ENCODE peak calls at places on chromosome 1, in five cellular contexts. Y, L, X, F and E are unnamed samples.

GRCh38 chr1:234656981-234657651 is 47.1 kb upstream of the IRF2BP2 start:
- DNase-seq in Y (peak), L (no peak), X (no peak), F (no peak), E (peak)

GRCh38 chr1:53572061-53572801 is 113.0 kb downstream of the DMRTB1 start:
- DNase-seq in Y (no peak), L (no peak), X (peak), F (peak), E (no peak)

GRCh38 chr1:246682231-246682895 is 41.8 kb upstream of the SCCPDH start:
- DNase-seq in Y (no peak), L (peak), X (no peak), F (no peak), E (no peak)

GRCh38 chr1:230158422-230159291 is 91.6 kb downstream of the GALNT2 start:
- DNase-seq in Y (no peak), L (no peak), X (peak), F (no peak), E (no peak)

GRCh38 chr1:166858726-166859419 is 17.2 kb downstream of the TADA1 start:
- DNase-seq in Y (no peak), L (no peak), X (no peak), F (no peak), E (no peak)

GRCh38 chr1:2974701-2975301 is 46.5 kb upstream of the ACTRT2 start:
- DNase-seq in Y (no peak), L (no peak), X (no peak), F (peak), E (no peak)

GRCh38 chr1:197268012-197268411 is at the start of gene CRB1:
- DNase-seq in Y (no peak), L (no peak), X (no peak), F (no peak), E (no peak)

GRCh38 chr1:29789910-29790247 is 553.6 kb downstream of the PTPRU start:
- DNase-seq in Y (no peak), L (no peak), X (no peak), F (no peak), E (no peak)

GRCh38 chr1:108117908-108118902 is 81.9 kb downstream of the SLC25A24 start:
- DNase-seq in Y (peak), L (no peak), X (peak), F (peak), E (no peak)

GRCh38 chr1:61085191-61086086 is 3.1 kb downstream of the NFIA start:
- DNase-seq in Y (no peak), L (no peak), X (no peak), F (no peak), E (no peak)

GRCh38 chr1:156055649-156056048 is 1.1 kb downstream of the LAMTOR2 start:
- DNase-seq in Y (no peak), L (no peak), X (no peak), F (no peak), E (no peak)
- H3K4me3 ChIP-seq in Y (peak), L (peak), X (no peak), F (peak), E (peak)

GRCh38 chr1:164876717-164877116 is 317.7 kb downstream of the PBX1 start:
- DNase-seq in Y (no peak), L (no peak), X (no peak), F (no peak), E (no peak)

GRCh38 chr1:164875518-164875917 is 316.5 kb downstream of the PBX1 start:
- DNase-seq in Y (no peak), L (no peak), X (no peak), F (no peak), E (no peak)

GRCh38 chr1:164885311-164885710 is 326.3 kb downstream of the PBX1 start:
- DNase-seq in Y (no peak), L (no peak), X (no peak), F (no peak), E (no peak)

GRCh38 chr1:164880199-164880598 is 321.2 kb downstream of the PBX1 start:
- DNase-seq in Y (no peak), L (no peak), X (no peak), F (no peak), E (no peak)

GRCh38 chr1:164880644-164881043 is 321.7 kb downstream of the PBX1 start:
- DNase-seq in Y (no peak), L (no peak), X (no peak), F (no peak), E (no peak)
- TF ChIP-seq CTCF in Y (no peak), L (no peak), X (no peak), F (no peak), E (no peak)

DNA sequence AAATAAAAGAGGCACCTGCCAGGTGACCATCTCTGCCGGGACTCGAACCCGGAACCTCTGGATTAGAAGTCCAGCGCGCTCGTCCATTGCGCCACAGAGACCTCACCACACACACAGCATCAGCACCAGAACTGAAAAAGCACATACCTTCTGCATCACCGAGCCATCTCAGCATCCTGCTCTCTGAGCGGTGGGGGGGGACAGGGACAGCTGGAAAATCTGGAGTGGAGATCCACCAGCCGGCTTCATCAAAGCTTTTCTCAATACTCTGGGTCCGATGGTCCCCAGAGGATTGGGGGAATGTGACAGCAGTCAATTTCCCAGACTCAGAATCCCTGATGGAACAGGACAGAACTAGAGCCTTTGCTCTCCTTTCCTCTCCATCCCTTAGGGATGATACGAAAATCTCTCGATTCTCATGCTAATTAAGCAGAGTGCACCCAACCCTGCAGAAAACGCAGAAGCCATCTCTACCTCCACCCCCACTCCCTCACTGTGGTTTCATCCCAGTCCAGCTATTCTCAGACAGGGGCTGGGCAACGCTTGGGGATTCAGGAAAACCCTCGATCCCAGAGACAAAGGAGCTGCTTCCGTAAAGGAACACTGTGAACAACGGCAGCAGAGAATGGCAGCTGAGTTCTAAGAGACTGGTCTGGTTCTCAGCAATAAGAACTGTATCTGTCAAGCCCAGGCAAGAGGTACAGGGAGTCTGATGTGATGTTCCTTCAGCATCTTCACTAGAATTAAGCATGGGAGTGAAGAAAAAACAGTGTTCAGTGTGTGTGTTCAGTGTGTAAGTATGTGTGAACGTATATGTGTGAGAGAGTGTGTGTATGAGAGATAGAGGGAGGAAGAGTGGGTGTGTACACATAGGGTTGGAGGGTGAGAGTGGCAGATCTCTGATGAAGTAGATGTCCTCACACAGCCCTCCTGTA is 29.6 kb upstream of the CADM3 start:
- DNase-seq in Y (no peak), L (no peak), X (peak), F (no peak), E (no peak)
- H3K4me3 ChIP-seq in Y (no peak), L (no peak), X (no peak), F (no peak), E (no peak)

DNA sequence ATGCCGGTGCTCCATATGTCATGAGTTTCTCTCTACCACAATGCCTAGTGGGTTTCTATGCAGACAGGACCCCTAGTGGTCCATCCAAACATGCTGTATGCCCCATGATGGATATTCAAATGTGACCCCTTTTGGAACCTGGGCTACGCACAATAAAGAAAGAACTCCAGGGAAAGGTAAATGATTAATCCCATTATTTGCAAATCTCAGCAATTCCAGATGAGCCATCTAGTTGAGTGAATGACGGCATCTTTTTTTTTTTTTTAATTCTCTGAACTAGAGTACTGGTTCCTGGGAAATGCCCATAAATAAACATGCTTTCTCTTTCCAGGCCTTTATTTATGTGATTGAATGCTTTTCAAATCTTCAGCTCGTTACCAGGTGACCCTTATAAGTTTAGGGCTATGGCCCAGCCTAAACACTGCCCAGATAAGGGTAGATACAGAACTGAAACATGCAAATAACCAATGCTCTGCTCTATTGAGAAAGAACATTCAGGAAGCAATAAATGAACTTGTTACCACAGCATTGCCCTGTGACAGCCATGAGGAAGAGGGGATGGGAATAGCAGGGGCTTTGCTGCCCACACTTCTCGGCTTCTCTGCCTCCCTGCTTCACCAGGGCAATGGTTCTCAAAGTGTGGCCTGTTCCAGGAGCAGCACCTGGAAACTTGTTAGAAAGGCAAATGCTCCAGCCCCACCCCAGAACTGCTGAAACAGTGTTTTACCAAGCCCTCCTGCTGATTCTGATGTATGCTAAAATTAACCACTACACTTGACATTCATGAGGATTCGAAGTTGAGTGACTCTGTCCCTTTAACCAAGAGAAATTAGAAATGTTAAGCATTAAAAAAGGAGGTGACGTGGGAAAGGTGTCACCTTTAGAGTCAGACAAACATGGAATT is 151.6 kb downstream of the SEC16B start:
- DNase-seq in Y (no peak), L (no peak), X (no peak), F (no peak), E (peak)
- TF ChIP-seq CTCF in Y (no peak), L (no peak), X (no peak), F (no peak), E (peak)

DNA sequence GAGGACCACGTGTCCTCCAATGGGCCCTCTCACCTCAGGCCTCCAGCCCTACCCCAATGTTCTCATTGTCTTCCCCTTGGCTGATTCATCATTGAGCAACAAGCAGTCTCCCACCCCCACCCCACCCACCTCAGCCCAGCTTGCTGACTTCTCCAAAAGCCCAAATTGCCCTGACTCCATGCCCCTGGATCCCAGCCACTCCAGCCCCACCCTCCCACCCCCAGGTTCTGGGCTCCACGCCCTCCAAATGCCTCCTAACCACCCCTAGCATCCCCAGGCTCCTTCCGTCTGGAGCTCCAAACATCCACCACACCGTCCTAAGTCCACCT is 1.9 kb downstream of the S100A16 start:
- DNase-seq in Y (no peak), L (no peak), X (no peak), F (no peak), E (no peak)
- H3K4me3 ChIP-seq in Y (peak), L (no peak), X (no peak), F (no peak), E (no peak)

GRCh38 chr1:11881749-11882441 is 23.1 kb upstream of the NPPB start:
- DNase-seq in Y (no peak), L (no peak), X (no peak), F (no peak), E (no peak)
- TF ChIP-seq CTCF in Y (no peak), L (no peak), X (no peak), F (no peak), E (no peak)

DNA sequence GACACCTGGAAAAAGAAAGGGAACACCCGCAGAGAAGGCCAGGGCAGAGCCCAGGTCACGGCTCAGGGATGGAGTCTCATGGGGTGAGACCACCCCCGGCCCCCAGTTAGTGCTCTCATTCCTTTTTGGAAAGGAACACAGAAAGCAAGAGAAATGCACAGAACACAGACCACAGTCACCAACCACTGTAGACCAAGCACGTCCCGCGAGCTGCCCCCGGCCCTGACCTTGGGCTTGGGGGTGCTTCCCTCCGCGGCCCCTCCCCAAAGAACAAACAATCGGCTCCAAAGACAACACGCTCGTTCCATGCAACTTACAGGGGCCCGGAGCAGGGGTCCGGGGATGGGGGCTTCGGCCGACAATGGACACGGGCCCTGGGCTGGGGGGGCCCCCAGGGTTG is 12.8 kb downstream of the CELF3 start:
- DNase-seq in Y (no peak), L (no peak), X (no peak), F (no peak), E (no peak)
- H3K4me3 ChIP-seq in Y (no peak), L (no peak), X (no peak), F (no peak), E (no peak)

GRCh38 chr1:156560585-156561163 is 11.7 kb downstream of the IQGAP3 start:
- DNase-seq in Y (no peak), L (no peak), X (no peak), F (no peak), E (no peak)
- TF ChIP-seq CTCF in Y (no peak), L (no peak), X (no peak), F (no peak), E (no peak)

GRCh38 chr1:64685942-64686341 is 58.9 kb upstream of the RAVER2 start:
- DNase-seq in Y (no peak), L (no peak), X (peak), F (no peak), E (no peak)
- H3K4me3 ChIP-seq in Y (no peak), L (no peak), X (no peak), F (no peak), E (no peak)